ENCODE peak calls at places on chromosome 7, in eight cellular contexts. S is MM.1S; D is adipocyte; Z is small intestine; T is kidney epithelial cell; I is CD8-positive, alpha-beta memory T cell; B is GM23338; V is heart left ventricle. L is an unnamed sample.

GRCh38 chr7:66110861-66111260 is 3.8 kb upstream of the CRCP start:
- DNase-seq in S (no peak), D (peak; percentile 66), Z (no peak), T (peak; percentile 88), I (no peak), B (peak; percentile 13), V (no peak), L (peak; percentile 89)

GRCh38 chr7:35548291-35548690 is 146.6 kb downstream of the HERPUD2 start:
- DNase-seq in S (no peak), D (no peak), Z (no peak), T (no peak), I (no peak), B (no peak), V (no peak), L (no peak)

GRCh38 chr7:55572378-55573233 is at the start of gene VOPP1:
- DNase-seq in S (peak; percentile 86), D (peak; percentile 94), Z (peak; percentile 78), T (no peak), I (peak; percentile 50), B (peak; percentile 89), V (peak; percentile 69), L (peak; percentile 71)

GRCh38 chr7:100137851-100138760 is 10.6 kb upstream of the LAMTOR4 start:
- DNase-seq in S (no peak), D (no peak), Z (peak; percentile 69), T (no peak), I (no peak), B (no peak), V (no peak), L (no peak)

GRCh38 chr7:22564511-22565045 is 64.6 kb upstream of the STEAP1B start:
- DNase-seq in S (peak; percentile 23), D (peak; percentile 31), Z (no peak), T (no peak), I (no peak), B (no peak), V (peak; percentile 70), L (peak; percentile 90)

GRCh38 chr7:95054386-95054785 is 147.0 kb downstream of the PPP1R9A start:
- DNase-seq in S (no peak), D (no peak), Z (no peak), T (no peak), I (no peak), B (no peak), V (no peak), L (no peak)

GRCh38 chr7:127673902-127674301 is 21.9 kb downstream of the SND1 start:
- DNase-seq in S (no peak), D (no peak), Z (no peak), T (no peak), I (no peak), B (peak; percentile 54), V (no peak), L (no peak)

GRCh38 chr7:121872831-121873764 is at the start of gene PTPRZ1:
- DNase-seq in S (peak; percentile 53), D (peak; percentile 67), Z (peak; percentile 32), T (no peak), I (no peak), B (peak; percentile 89), V (peak; percentile 6), L (peak; percentile 36)

GRCh38 chr7:134462337-134462925 is 3.5 kb upstream of the AKR1B1 start:
- DNase-seq in S (no peak), D (peak; percentile 68), Z (no peak), T (peak; percentile 74), I (no peak), B (no peak), V (no peak), L (no peak)

GRCh38 chr7:17814058-17814457 is 126.2 kb downstream of the SNX13 start:
- DNase-seq in S (no peak), D (no peak), Z (no peak), T (no peak), I (no peak), B (no peak), V (no peak), L (no peak)

GRCh38 chr7:47451851-47452205 is 130.1 kb downstream of the TNS3 start:
- DNase-seq in S (no peak), D (peak; percentile 48), Z (no peak), T (no peak), I (no peak), B (no peak), V (no peak), L (peak; percentile 62)
- H3K4me3 ChIP-seq in S (no peak overlapping the region), D (peak overlapping the region; percentile 25), Z (no peak overlapping the region), T (no peak overlapping the region), I (no peak overlapping the region), B (no peak overlapping the region), V (no peak overlapping the region), L (no peak overlapping the region)

GRCh38 chr7:130288829-130289228 is 4.1 kb upstream of the CPA4 start:
- DNase-seq in S (no peak), D (no peak), Z (no peak), T (no peak), I (no peak), B (no peak), V (no peak), L (no peak)
- H3K27me3 ChIP-seq in S (no peaks in the 10 kb centered on the region), D (no peaks in the 10 kb centered on the region), Z (no peaks in the 10 kb centered on the region), T (no peaks in the 10 kb centered on the region), I (no peaks in the 10 kb centered on the region), B (no peaks in the 10 kb centered on the region), V (no peaks in the 10 kb centered on the region), L (no peaks in the 10 kb centered on the region)

GRCh38 chr7:112476390-112477052 is 4.3 kb upstream of the LSMEM1 start:
- DNase-seq in S (no peak), D (no peak), Z (no peak), T (no peak), I (no peak), B (no peak), V (no peak), L (no peak)
- H3K36me3 ChIP-seq in S (peaks cover 10% of the 10 kb centered on the region), D (peaks cover 66% of the 10 kb centered on the region), Z (peaks cover 11% of the 10 kb centered on the region), T (no peaks in the 10 kb centered on the region), I (peaks cover 22% of the 10 kb centered on the region), B (peaks cover 30% of the 10 kb centered on the region), V (peaks cover 64% of the 10 kb centered on the region), L (peaks cover 21% of the 10 kb centered on the region)

GRCh38 chr7:132861424-132861823 is 220.5 kb downstream of the CHCHD3 start:
- DNase-seq in S (no peak), D (no peak), Z (no peak), T (no peak), I (no peak), B (no peak), V (no peak), L (no peak)
- H3K4me3 ChIP-seq in S (no peak overlapping the region), D (no peak overlapping the region), Z (no peak overlapping the region), T (no peak overlapping the region), I (no peak overlapping the region), B (no peak overlapping the region), V (no peak overlapping the region), L (no peak overlapping the region)

DNA sequence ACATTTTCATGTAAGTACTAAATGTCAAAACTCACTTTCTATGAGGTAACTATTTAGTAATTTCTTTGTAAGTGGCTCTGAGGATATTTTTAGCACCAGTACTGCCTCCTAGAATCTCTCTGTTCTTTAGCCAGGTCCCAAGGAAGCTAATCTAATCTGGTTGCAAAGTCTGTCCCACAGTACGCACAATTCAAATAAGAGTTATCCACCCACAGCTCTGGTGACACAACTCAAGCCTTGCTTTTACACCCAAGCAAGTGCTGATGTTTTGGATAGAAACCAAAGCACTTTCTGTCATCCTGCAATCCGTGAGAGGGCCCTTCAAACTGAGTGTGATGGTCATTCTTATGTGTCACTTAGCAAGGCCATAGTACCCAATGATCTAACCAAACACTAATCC is 14.5 kb downstream of the GIMAP5 start:
- DNase-seq in S (no peak), D (no peak), Z (no peak), T (no peak), I (no peak), B (no peak), V (peak; percentile 46), L (no peak)
- H3K27me3 ChIP-seq in S (no peaks in the 10 kb centered on the region), D (peaks cover 9% of the 10 kb centered on the region), Z (peaks cover 3% of the 10 kb centered on the region), T (no peaks in the 10 kb centered on the region), I (no peaks in the 10 kb centered on the region), B (peaks cover 55% of the 10 kb centered on the region), V (no peaks in the 10 kb centered on the region), L (no peaks in the 10 kb centered on the region)

DNA sequence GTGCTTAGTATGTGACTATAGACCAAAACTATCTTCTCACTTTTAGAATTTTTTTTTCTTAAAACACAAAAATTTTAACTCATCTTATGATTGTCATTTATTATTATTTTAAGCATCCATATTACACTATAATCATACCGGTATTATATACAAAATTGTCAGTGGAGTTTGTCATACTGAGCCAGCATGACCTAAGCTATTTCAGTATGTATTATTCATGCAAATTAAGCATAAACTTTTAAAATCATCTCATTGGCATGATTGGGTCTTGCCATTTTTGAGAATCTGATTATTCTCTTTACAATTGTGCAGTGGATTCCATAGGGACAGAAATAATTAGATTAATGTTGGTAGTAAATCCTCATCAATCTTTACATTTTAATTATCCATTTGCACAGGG is 46.2 kb upstream of the STMP1 start:
- DNase-seq in S (no peak), D (no peak), Z (no peak), T (no peak), I (no peak), B (no peak), V (no peak), L (no peak)
- H3K36me3 ChIP-seq in S (peaks cover 20% of the 10 kb centered on the region), D (peaks cover 40% of the 10 kb centered on the region), Z (peaks cover 13% of the 10 kb centered on the region), T (no peaks in the 10 kb centered on the region), I (peaks cover 26% of the 10 kb centered on the region), B (peaks cover 70% of the 10 kb centered on the region), V (peaks cover 82% of the 10 kb centered on the region), L (peaks cover 27% of the 10 kb centered on the region)